ENCODE peak calls at places on chromosomes 12 and 14, in nine cellular contexts. D is SK-N-SH, H is prostate gland, A is stomach, E is mucosa of descending colon, X is heart right ventricle, J is testis, N is lower lobe of right lung, W is PC-9. S is an unnamed sample.

GRCh38 chr12:98544741-98545140 is 29.4 kb downstream of the TMPO start:
- DNase-seq in D (no peak), H (no peak), A (no peak), E (no peak), X (no peak), J (no peak), N (no peak), W (no peak), S (no peak)

GRCh38 chr12:26177303-26177702 is 18.1 kb upstream of the SSPN start:
- DNase-seq in D (no peak), H (no peak), A (no peak), E (no peak), X (no peak), J (no peak), N (no peak), W (no peak), S (no peak)

GRCh38 chr12:131204416-131205311 is 251.0 kb downstream of the ADGRD1 start:
- DNase-seq in D (peak; percentile 40), H (no peak), A (no peak), E (no peak), X (no peak), J (no peak), N (no peak), W (no peak), S (no peak)

GRCh38 chr14:54191846-54192245 is 205.0 kb upstream of the CDKN3 start:
- DNase-seq in D (no peak), H (no peak), A (no peak), E (no peak), X (no peak), J (no peak), N (no peak), W (no peak), S (no peak)

GRCh38 chr12:49138587-49138986 is 7.4 kb upstream of the TUBA1B start:
- DNase-seq in D (no peak), H (no peak), A (no peak), E (no peak), X (no peak), J (peak; percentile 55), N (no peak), W (no peak), S (no peak)

GRCh38 chr12:33440477-33440876 is 858 bp upstream of the SYT10 start:
- DNase-seq in D (no peak), H (no peak), A (no peak), E (no peak), X (no peak), J (no peak), N (no peak), W (no peak), S (no peak)

GRCh38 chr12:39125580-39125979 is 220.2 kb upstream of the CPNE8 start:
- DNase-seq in D (no peak), H (no peak), A (no peak), E (no peak), X (no peak), J (no peak), N (no peak), W (no peak), S (no peak)

GRCh38 chr14:45868863-45869262 is 615.9 kb upstream of the MIS18BP1 start:
- DNase-seq in D (no peak), H (no peak), A (no peak), E (no peak), X (no peak), J (no peak), N (no peak), W (no peak), S (no peak)

GRCh38 chr12:115941362-115941761 is 336.1 kb downstream of the MED13L start:
- DNase-seq in D (no peak), H (no peak), A (no peak), E (no peak), X (no peak), J (no peak), N (no peak), W (no peak), S (no peak)

GRCh38 chr14:53391631-53392030 is 238.5 kb upstream of the DDHD1 start:
- DNase-seq in D (no peak), H (no peak), A (no peak), E (no peak), X (no peak), J (no peak), N (no peak), W (no peak), S (no peak)

GRCh38 chr12:103632554-103633216 is 45.6 kb downstream of the STAB2 start:
- DNase-seq in D (peak; percentile 79), H (peak; percentile 16), A (peak; percentile 78), E (peak; percentile 56), X (no peak), J (peak; percentile 88), N (peak; percentile 56), W (peak; percentile 73), S (peak; percentile 1)

GRCh38 chr14:97456958-97457357 is 659.8 kb downstream of the VRK1 start:
- DNase-seq in D (no peak), H (no peak), A (no peak), E (no peak), X (no peak), J (no peak), N (no peak), W (no peak), S (peak; percentile 58)

GRCh38 chr14:74954232-74954946 is 1.0 kb downstream of the PGF start:
- DNase-seq in D (peak; percentile 82), H (no peak), A (no peak), E (no peak), X (peak; percentile 59), J (no peak), N (no peak), W (peak; percentile 48), S (no peak)

DNA sequence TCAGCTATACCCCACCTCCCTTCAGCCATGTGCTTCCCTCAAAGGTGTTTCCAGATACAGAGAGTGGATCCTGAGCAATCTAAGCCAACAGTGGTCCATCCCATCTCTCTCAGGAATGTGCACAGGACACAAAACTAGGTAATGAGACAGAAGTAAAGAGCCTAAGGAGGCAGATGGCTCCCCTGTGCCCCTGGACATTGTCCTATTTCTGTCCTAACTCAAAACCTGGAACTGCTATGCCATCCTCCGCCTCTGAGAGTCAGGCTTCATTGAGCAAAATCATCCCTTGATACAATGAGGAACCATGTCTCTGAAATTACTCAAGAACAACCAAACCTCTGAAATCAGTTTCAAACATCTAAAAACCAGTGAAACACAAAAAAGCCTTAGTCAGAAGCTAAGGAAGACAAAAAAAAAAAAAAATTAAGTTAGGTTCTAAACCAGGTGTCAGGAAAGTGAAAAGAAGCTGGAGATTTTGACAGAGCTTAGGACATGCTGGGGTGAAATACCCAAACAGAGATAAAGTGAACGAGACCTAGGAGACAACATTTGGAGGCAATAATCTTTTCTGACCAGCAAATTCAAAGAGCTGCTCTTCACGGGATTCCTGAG is 200.3 kb upstream of the PLEKHG7 start:
- DNase-seq in D (no peak), H (no peak), A (no peak), E (no peak), X (no peak), J (no peak), N (no peak), W (no peak), S (no peak)
- TF ChIP-seq CTCF in D (no peak), H (no peak), A (peak; percentile 12), E (no peak), X (peak; percentile 49), J (no peak), N (peak; percentile 36), W (no peak), S (no peak)

GRCh38 chr12:576613-577110 is 86.6 kb downstream of the NINJ2 start:
- DNase-seq in D (no peak), H (no peak), A (no peak), E (no peak), X (no peak), J (no peak), N (peak; percentile 2), W (no peak), S (no peak)
- H3K4me3 ChIP-seq in D (no peak overlapping the region), H (no peak overlapping the region), A (peak overlapping the region; percentile 3), E (no peak overlapping the region), X (peak overlapping the region; percentile 7), J (peak overlapping the region; percentile 41), N (peak overlapping the region; percentile 24), W (no peak overlapping the region), S (peak overlapping the region; percentile 34)

GRCh38 chr12:111434680-111435338 is 29.1 kb downstream of the SH2B3 start:
- DNase-seq in D (no peak), H (peak; percentile 36), A (no peak), E (peak; percentile 81), X (peak; percentile 77), J (peak; percentile 65), N (no peak), W (no peak), S (peak; percentile 74)
- H3K4me1 ChIP-seq in D (peaks cover 61% of the 10 kb centered on the region), H (peaks cover 3% of the 10 kb centered on the region), A (peaks cover 84% of the 10 kb centered on the region), E (peaks cover 62% of the 10 kb centered on the region), X (peaks cover 92% of the 10 kb centered on the region), J (peaks cover 19% of the 10 kb centered on the region), N (peaks cover 100% of the 10 kb centered on the region), W (peaks cover 34% of the 10 kb centered on the region), S (peaks cover 99% of the 10 kb centered on the region)

GRCh38 chr12:45991289-45992249 is 1.2 kb upstream of the SCAF11 start:
- DNase-seq in D (peak; percentile 79), H (peak; percentile 66), A (peak; percentile 75), E (peak; percentile 88), X (peak; percentile 84), J (peak; percentile 83), N (peak; percentile 90), W (peak; percentile 69), S (peak; percentile 55)

GRCh38 chr12:45989277-45989856 is 1.0 kb downstream of the SCAF11 start:
- DNase-seq in D (no peak), H (no peak), A (peak; percentile 68), E (no peak), X (no peak), J (no peak), N (no peak), W (no peak), S (no peak)

GRCh38 chr12:45990468-45991288 is at the start of gene SCAF11:
- DNase-seq in D (peak; percentile 95), H (peak; percentile 100), A (peak; percentile 100), E (peak; percentile 100), X (peak; percentile 100), J (peak; percentile 100), N (peak; percentile 100), W (peak; percentile 100), S (peak; percentile 100)

GRCh38 chr12:45988259-45988658 is 2.1 kb downstream of the SCAF11 start:
- DNase-seq in D (no peak), H (no peak), A (no peak), E (no peak), X (no peak), J (no peak), N (no peak), W (no peak), S (no peak)

GRCh38 chr12:45989857-45990467 is 412 bp downstream of the SCAF11 start:
- DNase-seq in D (peak; percentile 60), H (peak; percentile 60), A (peak; percentile 51), E (peak; percentile 85), X (peak; percentile 77), J (peak; percentile 75), N (peak; percentile 82), W (peak; percentile 52), S (peak; percentile 53)
- TF ChIP-seq CTCF in D (no peak), H (no peak), A (no peak), E (no peak), X (no peak), J (no peak), N (no peak), W (no peak), S (no peak)

GRCh38 chr12:132314035-132314434 is 15.4 kb downstream of the GALNT9 start:
- DNase-seq in D (no peak), H (no peak), A (no peak), E (no peak), X (no peak), J (no peak), N (no peak), W (no peak), S (no peak)
- H3K4me3 ChIP-seq in D (no peak overlapping the region), H (no peak overlapping the region), A (no peak overlapping the region), E (no peak overlapping the region), X (no peak overlapping the region), J (no peak overlapping the region), N (no peak overlapping the region), W (no peak overlapping the region), S (no peak overlapping the region)

S was measured in CD8-positive, alpha-beta T cell.